ENCODE peak calls at places on chromosomes 16 and 17, in eight cellular contexts. One of them, this sample, is unnamed.

GRCh38 chr17:63578769-63579111 is 22.0 kb upstream of the TACO1 start:
- DNase-seq in heart right ventricle: no peak
- DNase-seq in CD8-positive, alpha-beta T cell: no peak
- DNase-seq in WTC11: no peak
- DNase-seq in NCI-H774: no peak
- DNase-seq in GM03348: no peak
- DNase-seq in head of caudate nucleus: no peak
- DNase-seq in C1 segment of cervical spinal cord: no peak
- DNase-seq in this sample: no peak

GRCh38 chr16:89175280-89176146 is 4.0 kb downstream of the CDH15 start:
- DNase-seq in CD8-positive, alpha-beta T cell: no peak
- DNase-seq in NCI-H774: no peak
- DNase-seq in GM03348: no peak
- DNase-seq in C1 segment of cervical spinal cord: no peak
- DNase-seq in heart right ventricle: no peak
- DNase-seq in head of caudate nucleus: no peak
- DNase-seq in WTC11: no peak
- DNase-seq in this sample: no peak

GRCh38 chr16:2121853-2122252 is 13.8 kb downstream of the PKD1 start:
- DNase-seq in NCI-H774: no peak
- DNase-seq in GM03348: peak
- DNase-seq in C1 segment of cervical spinal cord: peak
- DNase-seq in WTC11: no peak
- DNase-seq in head of caudate nucleus: peak
- DNase-seq in CD8-positive, alpha-beta T cell: no peak
- DNase-seq in heart right ventricle: no peak
- DNase-seq in this sample: no peak

GRCh38 chr17:74822329-74823175 is 37.1 kb downstream of the GRIN2C start:
- DNase-seq in C1 segment of cervical spinal cord: peak
- DNase-seq in head of caudate nucleus: peak
- DNase-seq in WTC11: no peak
- DNase-seq in CD8-positive, alpha-beta T cell: no peak
- DNase-seq in heart right ventricle: peak
- DNase-seq in GM03348: no peak
- DNase-seq in NCI-H774: no peak
- DNase-seq in this sample: no peak

GRCh38 chr17:35930211-35931065 is at the start of gene RDM1:
- DNase-seq in C1 segment of cervical spinal cord: peak
- DNase-seq in NCI-H774: peak
- DNase-seq in GM03348: peak
- DNase-seq in WTC11: peak
- DNase-seq in heart right ventricle: peak
- DNase-seq in CD8-positive, alpha-beta T cell: peak
- DNase-seq in head of caudate nucleus: peak
- DNase-seq in this sample: peak

GRCh38 chr17:68290955-68291835 is at the start of the genes ARSG and SLC16A6:
- DNase-seq in CD8-positive, alpha-beta T cell: peak
- DNase-seq in GM03348: peak
- DNase-seq in NCI-H774: peak
- DNase-seq in WTC11: peak
- DNase-seq in heart right ventricle: peak
- DNase-seq in head of caudate nucleus: peak
- DNase-seq in C1 segment of cervical spinal cord: peak
- DNase-seq in this sample: no peak

GRCh38 chr17:79983456-79983855 is 52.2 kb downstream of the TBC1D16 start:
- DNase-seq in WTC11: peak
- DNase-seq in CD8-positive, alpha-beta T cell: no peak
- DNase-seq in head of caudate nucleus: peak
- DNase-seq in GM03348: no peak
- DNase-seq in heart right ventricle: no peak
- DNase-seq in C1 segment of cervical spinal cord: no peak
- DNase-seq in NCI-H774: no peak
- DNase-seq in this sample: no peak

GRCh38 chr16:55643161-55643970 is 12.4 kb upstream of the SLC6A2 start:
- DNase-seq in WTC11: no peak
- DNase-seq in GM03348: no peak
- DNase-seq in head of caudate nucleus: no peak
- DNase-seq in C1 segment of cervical spinal cord: no peak
- DNase-seq in CD8-positive, alpha-beta T cell: no peak
- DNase-seq in NCI-H774: no peak
- DNase-seq in heart right ventricle: no peak
- DNase-seq in this sample: no peak

GRCh38 chr16:47578573-47578972 is 117.4 kb downstream of the PHKB start:
- DNase-seq in CD8-positive, alpha-beta T cell: no peak
- DNase-seq in NCI-H774: no peak
- DNase-seq in C1 segment of cervical spinal cord: no peak
- DNase-seq in heart right ventricle: no peak
- DNase-seq in WTC11: no peak
- DNase-seq in GM03348: peak
- DNase-seq in head of caudate nucleus: no peak
- DNase-seq in this sample: no peak

GRCh38 chr16:886084-886543 is 84.7 kb downstream of the LMF1 start:
- DNase-seq in head of caudate nucleus: no peak
- DNase-seq in heart right ventricle: no peak
- DNase-seq in NCI-H774: no peak
- DNase-seq in C1 segment of cervical spinal cord: peak
- DNase-seq in WTC11: no peak
- DNase-seq in GM03348: no peak
- DNase-seq in CD8-positive, alpha-beta T cell: no peak
- DNase-seq in this sample: no peak

GRCh38 chr16:9969580-9969979 is 212.6 kb downstream of the GRIN2A start:
- DNase-seq in CD8-positive, alpha-beta T cell: no peak
- DNase-seq in WTC11: no peak
- DNase-seq in GM03348: no peak
- DNase-seq in NCI-H774: no peak
- DNase-seq in C1 segment of cervical spinal cord: no peak
- DNase-seq in head of caudate nucleus: peak
- DNase-seq in heart right ventricle: no peak
- DNase-seq in this sample: no peak

GRCh38 chr16:87145181-87146176 is 171.7 kb downstream of the C16orf95 start:
- DNase-seq in C1 segment of cervical spinal cord: no peak
- DNase-seq in head of caudate nucleus: no peak
- DNase-seq in NCI-H774: no peak
- DNase-seq in WTC11: no peak
- DNase-seq in heart right ventricle: no peak
- DNase-seq in CD8-positive, alpha-beta T cell: no peak
- DNase-seq in GM03348: peak
- DNase-seq in this sample: no peak

GRCh38 chr16:49483251-49483650 is 109.6 kb downstream of the C16orf78 start:
- DNase-seq in C1 segment of cervical spinal cord: no peak
- DNase-seq in WTC11: no peak
- DNase-seq in NCI-H774: no peak
- DNase-seq in GM03348: no peak
- DNase-seq in CD8-positive, alpha-beta T cell: no peak
- DNase-seq in head of caudate nucleus: no peak
- DNase-seq in heart right ventricle: no peak
- DNase-seq in this sample: no peak

GRCh38 chr17:35713069-35713728 is 18.2 kb upstream of the RASL10B start:
- DNase-seq in heart right ventricle: peak
- DNase-seq in C1 segment of cervical spinal cord: no peak
- DNase-seq in CD8-positive, alpha-beta T cell: no peak
- DNase-seq in NCI-H774: no peak
- DNase-seq in head of caudate nucleus: no peak
- DNase-seq in GM03348: peak
- DNase-seq in WTC11: no peak
- DNase-seq in this sample: peak

GRCh38 chr17:4519361-4519788 is 20.7 kb downstream of the SPNS2 start:
- DNase-seq in WTC11: no peak
- DNase-seq in head of caudate nucleus: no peak
- DNase-seq in C1 segment of cervical spinal cord: peak
- DNase-seq in NCI-H774: no peak
- DNase-seq in heart right ventricle: peak
- DNase-seq in CD8-positive, alpha-beta T cell: no peak
- DNase-seq in GM03348: no peak
- DNase-seq in this sample: no peak

GRCh38 chr16:50881331-50881830 is 139.5 kb downstream of the CYLD start:
- DNase-seq in CD8-positive, alpha-beta T cell: no peak
- DNase-seq in WTC11: no peak
- DNase-seq in GM03348: no peak
- DNase-seq in head of caudate nucleus: no peak
- DNase-seq in C1 segment of cervical spinal cord: no peak
- DNase-seq in heart right ventricle: no peak
- DNase-seq in NCI-H774: no peak
- DNase-seq in this sample: no peak

GRCh38 chr17:63476857-63477470 is at the start of gene ACE:
- DNase-seq in GM03348: peak
- DNase-seq in head of caudate nucleus: peak
- DNase-seq in heart right ventricle: peak
- DNase-seq in NCI-H774: peak
- DNase-seq in CD8-positive, alpha-beta T cell: no peak
- DNase-seq in C1 segment of cervical spinal cord: peak
- DNase-seq in WTC11: peak
- DNase-seq in this sample: no peak

GRCh38 chr17:74210191-74211140 is 2.9 kb upstream of the TTYH2 start:
- DNase-seq in C1 segment of cervical spinal cord: peak
- DNase-seq in CD8-positive, alpha-beta T cell: peak
- DNase-seq in WTC11: peak
- DNase-seq in head of caudate nucleus: peak
- DNase-seq in NCI-H774: peak
- DNase-seq in heart right ventricle: peak
- DNase-seq in GM03348: peak
- DNase-seq in this sample: no peak

GRCh38 chr16:72317378-72317777 is 145.4 kb upstream of the PMFBP1 start:
- DNase-seq in C1 segment of cervical spinal cord: no peak
- DNase-seq in WTC11: no peak
- DNase-seq in GM03348: peak
- DNase-seq in NCI-H774: no peak
- DNase-seq in heart right ventricle: no peak
- DNase-seq in head of caudate nucleus: no peak
- DNase-seq in CD8-positive, alpha-beta T cell: no peak
- DNase-seq in this sample: no peak

GRCh38 chr16:78494105-78494504 is 394.7 kb downstream of the WWOX start:
- DNase-seq in NCI-H774: no peak
- DNase-seq in CD8-positive, alpha-beta T cell: no peak
- DNase-seq in head of caudate nucleus: no peak
- DNase-seq in GM03348: no peak
- DNase-seq in C1 segment of cervical spinal cord: no peak
- DNase-seq in heart right ventricle: no peak
- DNase-seq in WTC11: no peak
- DNase-seq in this sample: no peak

GRCh38 chr17:81702934-81703746 is at the start of gene MRPL12:
- DNase-seq in WTC11: peak
- DNase-seq in head of caudate nucleus: peak
- DNase-seq in heart right ventricle: peak
- DNase-seq in C1 segment of cervical spinal cord: peak
- DNase-seq in NCI-H774: peak
- DNase-seq in GM03348: peak
- DNase-seq in CD8-positive, alpha-beta T cell: peak
- DNase-seq in this sample: peak

GRCh38 chr16:9665851-9666271 is 516.4 kb downstream of the GRIN2A start:
- DNase-seq in head of caudate nucleus: peak
- DNase-seq in NCI-H774: no peak
- DNase-seq in WTC11: no peak
- DNase-seq in C1 segment of cervical spinal cord: no peak
- DNase-seq in GM03348: no peak
- DNase-seq in heart right ventricle: no peak
- DNase-seq in CD8-positive, alpha-beta T cell: no peak
- DNase-seq in this sample: no peak

GRCh38 chr16:54324716-54325115 is 38.1 kb upstream of the IRX3 start:
- DNase-seq in WTC11: no peak
- DNase-seq in head of caudate nucleus: no peak
- DNase-seq in GM03348: no peak
- DNase-seq in C1 segment of cervical spinal cord: no peak
- DNase-seq in heart right ventricle: no peak
- DNase-seq in CD8-positive, alpha-beta T cell: no peak
- DNase-seq in NCI-H774: no peak
- DNase-seq in this sample: no peak

GRCh38 chr17:38637951-38638350 is 32.2 kb upstream of the SRCIN1 start:
- DNase-seq in GM03348: no peak
- DNase-seq in NCI-H774: no peak
- DNase-seq in CD8-positive, alpha-beta T cell: no peak
- DNase-seq in heart right ventricle: no peak
- DNase-seq in C1 segment of cervical spinal cord: no peak
- DNase-seq in WTC11: no peak
- DNase-seq in head of caudate nucleus: no peak
- DNase-seq in this sample: no peak

GRCh38 chr17:17672453-17673368 is 8.5 kb upstream of the RAI1 start:
- DNase-seq in heart right ventricle: no peak
- DNase-seq in WTC11: no peak
- DNase-seq in NCI-H774: no peak
- DNase-seq in GM03348: no peak
- DNase-seq in head of caudate nucleus: no peak
- DNase-seq in C1 segment of cervical spinal cord: no peak
- DNase-seq in CD8-positive, alpha-beta T cell: no peak
- DNase-seq in this sample: no peak

GRCh38 chr17:19320876-19321275 is 41.6 kb downstream of the B9D1 start:
- DNase-seq in C1 segment of cervical spinal cord: no peak
- DNase-seq in CD8-positive, alpha-beta T cell: no peak
- DNase-seq in NCI-H774: no peak
- DNase-seq in heart right ventricle: no peak
- DNase-seq in WTC11: no peak
- DNase-seq in head of caudate nucleus: no peak
- DNase-seq in GM03348: no peak
- DNase-seq in this sample: no peak

GRCh38 chr17:75785770-75786538 is 1.3 kb downstream of the UNK start:
- DNase-seq in NCI-H774: no peak
- DNase-seq in WTC11: no peak
- DNase-seq in CD8-positive, alpha-beta T cell: no peak
- DNase-seq in heart right ventricle: no peak
- DNase-seq in head of caudate nucleus: no peak
- DNase-seq in GM03348: peak
- DNase-seq in C1 segment of cervical spinal cord: peak
- DNase-seq in this sample: no peak

GRCh38 chr16:50498756-50499155 is 49.4 kb upstream of the NKD1 start:
- DNase-seq in WTC11: no peak
- DNase-seq in heart right ventricle: no peak
- DNase-seq in CD8-positive, alpha-beta T cell: no peak
- DNase-seq in head of caudate nucleus: no peak
- DNase-seq in C1 segment of cervical spinal cord: no peak
- DNase-seq in GM03348: no peak
- DNase-seq in NCI-H774: no peak
- DNase-seq in this sample: no peak

GRCh38 chr17:59796138-59796537 is 88.7 kb downstream of the VMP1 start:
- DNase-seq in WTC11: no peak
- DNase-seq in C1 segment of cervical spinal cord: no peak
- DNase-seq in NCI-H774: no peak
- DNase-seq in heart right ventricle: no peak
- DNase-seq in head of caudate nucleus: no peak
- DNase-seq in GM03348: no peak
- DNase-seq in CD8-positive, alpha-beta T cell: no peak
- DNase-seq in this sample: no peak

GRCh38 chr16:2468725-2469398 is 2.2 kb upstream of the NTN3 start:
- DNase-seq in NCI-H774: peak
- DNase-seq in GM03348: no peak
- DNase-seq in heart right ventricle: no peak
- DNase-seq in CD8-positive, alpha-beta T cell: no peak
- DNase-seq in head of caudate nucleus: peak
- DNase-seq in C1 segment of cervical spinal cord: peak
- DNase-seq in WTC11: peak
- DNase-seq in this sample: no peak

GRCh38 chr17:74217036-74217725 is 3.8 kb downstream of the TTYH2 start:
- DNase-seq in WTC11: no peak
- DNase-seq in C1 segment of cervical spinal cord: no peak
- DNase-seq in heart right ventricle: no peak
- DNase-seq in NCI-H774: peak
- DNase-seq in GM03348: no peak
- DNase-seq in head of caudate nucleus: no peak
- DNase-seq in CD8-positive, alpha-beta T cell: no peak
- DNase-seq in this sample: no peak

This sample was measured in omental fat pad.